ENCODE peak calls at places on chromosomes 12 and 14, in eight cellular contexts. C is K562, Q is testis, S is lower leg skin, K is sigmoid colon, O is adrenal gland, T is HepG2, E is A549. D is an unnamed sample.

GRCh38 chr12:108602961-108603704 is 5.2 kb upstream of the TMEM119 start:
- DNase-seq in C (no peak), Q (no peak), S (no peak), K (no peak), O (no peak), T (no peak), E (no peak), D (no peak)

GRCh38 chr12:110536834-110537604 is 34.9 kb downstream of the RAD9B start:
- DNase-seq in C (no peak), Q (no peak), S (no peak), K (no peak), O (no peak), T (no peak), E (no peak), D (no peak)

GRCh38 chr12:54032627-54033100 is at the start of gene HOXC5:
- DNase-seq in C (peak; percentile 86), Q (peak; percentile 86), S (no peak), K (peak; percentile 87), O (peak; percentile 72), T (peak; percentile 32), E (peak; percentile 92), D (peak; percentile 88)

GRCh38 chr12:5624873-5625272 is 193.0 kb downstream of the NTF3 start:
- DNase-seq in C (no peak), Q (no peak), S (no peak), K (no peak), O (no peak), T (no peak), E (no peak), D (no peak)

GRCh38 chr12:19764408-19764807 is 325.1 kb downstream of the AEBP2 start:
- DNase-seq in C (no peak), Q (no peak), S (no peak), K (no peak), O (no peak), T (no peak), E (no peak), D (no peak)

GRCh38 chr14:32021341-32021740 is 55.8 kb upstream of the ARHGAP5 start:
- DNase-seq in C (no peak), Q (no peak), S (no peak), K (no peak), O (no peak), T (no peak), E (no peak), D (no peak)

GRCh38 chr12:94783862-94784261 is 133.5 kb upstream of the TMCC3 start:
- DNase-seq in C (no peak), Q (no peak), S (no peak), K (no peak), O (no peak), T (no peak), E (no peak), D (no peak)

GRCh38 chr12:125387206-125387605 is 322.0 kb downstream of the AACS start:
- DNase-seq in C (no peak), Q (no peak), S (no peak), K (no peak), O (no peak), T (peak; percentile 76), E (no peak), D (no peak)

GRCh38 chr12:27177716-27178115 is 66.4 kb upstream of the STK38L start:
- DNase-seq in C (no peak), Q (no peak), S (no peak), K (no peak), O (no peak), T (no peak), E (no peak), D (no peak)

GRCh38 chr14:34098985-34099349 is 148.1 kb upstream of the EGLN3 start:
- DNase-seq in C (no peak), Q (no peak), S (no peak), K (no peak), O (no peak), T (no peak), E (no peak), D (no peak)

GRCh38 chr14:34099630-34100029 is 148.8 kb upstream of the EGLN3 start:
- DNase-seq in C (no peak), Q (no peak), S (no peak), K (no peak), O (no peak), T (no peak), E (no peak), D (no peak)

GRCh38 chr14:34094384-34094783 is 143.5 kb upstream of the EGLN3 start:
- DNase-seq in C (no peak), Q (no peak), S (no peak), K (no peak), O (no peak), T (no peak), E (no peak), D (no peak)

GRCh38 chr14:34093878-34094277 is 143.0 kb upstream of the EGLN3 start:
- DNase-seq in C (no peak), Q (no peak), S (no peak), K (no peak), O (no peak), T (no peak), E (no peak), D (no peak)

GRCh38 chr14:34098045-34098984 is 147.4 kb upstream of the EGLN3 start:
- DNase-seq in C (peak; percentile 43), Q (peak; percentile 56), S (peak; percentile 41), K (no peak), O (peak; percentile 22), T (peak; percentile 68), E (peak; percentile 35), D (peak; percentile 18)
- TF ChIP-seq POLR2A in C (no peak), Q (no peak), S (no peak), K (no peak), O (no peak), T (no peak), E (no peak), D (no peak)

GRCh38 chr12:105331805-105332251 is 1.3 kb downstream of the C12orf75 start:
- DNase-seq in C (no peak), Q (peak; percentile 37), S (no peak), K (no peak), O (no peak), T (peak; percentile 32), E (no peak), D (no peak)
- H3K4me3 ChIP-seq in C (no peak overlapping the region), Q (peak overlapping the region; percentile 81), S (no peak overlapping the region), K (no peak overlapping the region), O (no peak overlapping the region), T (peak overlapping the region; percentile 73), E (peak overlapping the region; percentile 64), D (no peak overlapping the region)

GRCh38 chr12:76878045-76878898 is 547 bp downstream of the CSRP2 start:
- DNase-seq in C (peak; percentile 51), Q (no peak), S (no peak), K (no peak), O (no peak), T (peak; percentile 23), E (peak; percentile 70), D (peak; percentile 41)
- TF ChIP-seq POLR2A in C (no peak), Q (no peak), S (no peak), K (no peak), O (no peak), T (no peak), E (no peak), D (no peak)

GRCh38 chr12:93375906-93376305 is 1.8 kb upstream of the NUDT4 start:
- DNase-seq in C (no peak), Q (no peak), S (no peak), K (no peak), O (no peak), T (no peak), E (no peak), D (no peak)
- H3K4me3 ChIP-seq in C (peak overlapping the region; percentile 97), Q (no peak overlapping the region), S (no peak overlapping the region), K (no peak overlapping the region), O (no peak overlapping the region), T (peak overlapping the region; percentile 94), E (no peak overlapping the region), D (no peak overlapping the region)

GRCh38 chr12:508145-508544 is 48.4 kb downstream of the B4GALNT3 start:
- DNase-seq in C (no peak), Q (no peak), S (no peak), K (no peak), O (peak; percentile 2), T (no peak), E (no peak), D (no peak)

GRCh38 chr12:507261-507853 is 47.6 kb downstream of the B4GALNT3 start:
- DNase-seq in C (no peak), Q (no peak), S (no peak), K (no peak), O (peak; percentile 3), T (no peak), E (no peak), D (no peak)

GRCh38 chr12:508795-509194 is 49.1 kb downstream of the B4GALNT3 start:
- DNase-seq in C (no peak), Q (no peak), S (no peak), K (no peak), O (no peak), T (no peak), E (no peak), D (no peak)

GRCh38 chr12:510071-510825 is 50.5 kb downstream of the B4GALNT3 start:
- DNase-seq in C (no peak), Q (no peak), S (peak; percentile 33), K (no peak), O (no peak), T (no peak), E (no peak), D (no peak)

GRCh38 chr12:509494-509893 is 49.8 kb downstream of the B4GALNT3 start:
- DNase-seq in C (no peak), Q (no peak), S (no peak), K (no peak), O (no peak), T (no peak), E (no peak), D (no peak)
- TF ChIP-seq POLR2A in C (no peak), Q (no peak), S (no peak), K (no peak), O (no peak), T (no peak), E (no peak), D (no peak)